ENCODE peak calls at places on chromosomes 11 and 22, in eight cellular contexts. T is GM23248, V is MM.1S, D is cardiac muscle cell, U is psoas muscle, G is heart left ventricle, P is neural progenitor cell, M is right cardiac atrium. W is an unnamed sample. For H3K9me3, the result is how much of the 10 kb centered on the place peaks cover.

GRCh38 chr11:123430736-123431356 is 777 bp downstream of the GRAMD1B start:
- DNase-seq in D (peak), U (peak), P (peak), T (peak), V (no peak), M (peak), G (peak), W (no peak)

GRCh38 chr11:19905280-19905853 is 192.7 kb downstream of the NAV2 start:
- DNase-seq in U (no peak), V (no peak), D (peak), T (peak), G (no peak), M (no peak), P (peak), W (no peak)

GRCh38 chr11:69157156-69157821 is 1.6 kb downstream of the SMIM38 start:
- DNase-seq in M (peak), P (peak), T (peak), V (no peak), D (no peak), U (no peak), G (peak), W (no peak)

GRCh38 chr11:61542661-61543060 is 34.1 kb downstream of the LRRC10B start:
- DNase-seq in P (no peak), U (no peak), T (no peak), D (no peak), V (no peak), M (no peak), G (no peak), W (no peak)

GRCh38 chr22:43185860-43186261 is 1.1 kb downstream of the TTLL12 start:
- DNase-seq in V (peak), D (peak), P (peak), T (peak), M (peak), U (peak), G (peak), W (peak)

GRCh38 chr11:94424662-94425061 is 23.4 kb upstream of the GPR83 start:
- DNase-seq in T (peak), G (no peak), U (no peak), V (no peak), D (no peak), M (no peak), P (no peak), W (no peak)

GRCh38 chr11:39990413-39990812 is 1469.0 kb downstream of the LRRC4C start:
- DNase-seq in G (no peak), U (no peak), P (no peak), V (no peak), D (peak), M (no peak), T (no peak), W (no peak)

GRCh38 chr11:8267831-8268529 is 4.3 kb upstream of the LMO1 start:
- DNase-seq in V (no peak), T (peak), M (no peak), D (peak), G (no peak), U (no peak), P (peak), W (no peak)

GRCh38 chr11:22792497-22792896 is 37.1 kb downstream of the SVIP start:
- DNase-seq in G (no peak), U (no peak), T (peak), M (no peak), V (no peak), D (no peak), P (no peak), W (no peak)

GRCh38 chr22:45230026-45230845 is 10.5 kb downstream of the KIAA0930 start:
- DNase-seq in V (no peak), T (no peak), G (no peak), M (no peak), U (peak), D (no peak), P (no peak), W (no peak)

GRCh38 chr11:100578966-100579365 is 108.1 kb upstream of the ARHGAP42 start:
- DNase-seq in G (no peak), T (peak), V (no peak), P (no peak), M (peak), U (no peak), D (no peak), W (no peak)

GRCh38 chr11:15918212-15918611 is 438.1 kb downstream of the SOX6 start:
- DNase-seq in V (no peak), P (peak), G (no peak), T (no peak), M (no peak), D (no peak), U (no peak), W (no peak)

GRCh38 chr11:71182791-71183556 is 69.4 kb downstream of the SHANK2 start:
- DNase-seq in D (no peak), G (no peak), U (no peak), M (no peak), P (no peak), T (no peak), V (no peak), W (no peak)

GRCh38 chr11:102573851-102574250 is 43.3 kb upstream of the MMP7 start:
- DNase-seq in D (no peak), M (no peak), T (no peak), P (no peak), U (no peak), V (no peak), G (no peak), W (no peak)

GRCh38 chr11:66335531-66336233 is 552 bp downstream of the RIN1 start:
- DNase-seq in D (peak), T (peak), G (no peak), P (peak), M (peak), U (peak), V (no peak), W (no peak)

GRCh38 chr11:46896719-46897406 is 21.5 kb downstream of the LRP4 start:
- DNase-seq in P (peak), V (peak), M (no peak), T (peak), D (peak), U (no peak), G (no peak), W (peak)

GRCh38 chr11:456533-456932 is 6.5 kb downstream of the PTDSS2 start:
- DNase-seq in D (no peak), M (no peak), U (peak), T (no peak), V (no peak), G (no peak), P (no peak), W (no peak)

GRCh38 chr11:46947399-46948077 is 11.0 kb downstream of the CSTPP1 start:
- DNase-seq in V (no peak), P (peak), M (no peak), D (no peak), T (no peak), U (no peak), G (no peak), W (no peak)

GRCh38 chr22:38935023-38935422 is 22.4 kb upstream of the APOBEC3A start:
- DNase-seq in T (no peak), M (peak), V (no peak), G (peak), P (no peak), D (no peak), U (peak), W (no peak)

GRCh38 chr11:111541209-111542061 is 915 bp downstream of the LAYN start:
- DNase-seq in T (peak), V (no peak), U (peak), P (peak), G (peak), D (peak), M (peak), W (no peak)

GRCh38 chr11:126636911-126637799 is 281.7 kb downstream of the ST3GAL4 start:
- DNase-seq in V (no peak), T (peak), G (no peak), M (no peak), P (no peak), U (no peak), D (no peak), W (no peak)

GRCh38 chr11:98842187-98842586 is 178.6 kb upstream of the CNTN5 start:
- DNase-seq in M (no peak), P (no peak), V (no peak), T (no peak), U (no peak), G (no peak), D (no peak), W (no peak)
- H3K9me3 ChIP-seq in M (under half), P (under half), V (under half), T (under half), U (under half), G (under half), D (under half), W (half or more)

GRCh38 chr22:49106136-49106930 is 721.3 kb downstream of the BRD1 start:
- DNase-seq in U (no peak), P (peak), M (no peak), D (no peak), G (no peak), V (no peak), T (no peak), W (no peak)

GRCh38 chr22:49107961-49108530 is 719.6 kb downstream of the BRD1 start:
- DNase-seq in D (no peak), M (no peak), V (no peak), P (no peak), U (no peak), T (no peak), G (no peak), W (no peak)

GRCh38 chr22:49104434-49104833 is 723.2 kb downstream of the BRD1 start:
- DNase-seq in D (no peak), G (no peak), M (no peak), T (no peak), V (no peak), P (no peak), U (no peak), W (no peak)

GRCh38 chr22:49108636-49109315 is 718.9 kb downstream of the BRD1 start:
- DNase-seq in D (no peak), T (no peak), G (no peak), P (no peak), M (no peak), U (no peak), V (no peak), W (no peak)

GRCh38 chr22:49107561-49107960 is 720.1 kb downstream of the BRD1 start:
- DNase-seq in P (no peak), D (no peak), V (no peak), U (no peak), M (no peak), T (no peak), G (no peak), W (no peak)
- H3K9me3 ChIP-seq in P (under half), D (under half), V (under half), U (under half), M (under half), T (under half), G (under half), W (under half)

GRCh38 chr11:72507050-72507449 is 72.7 kb upstream of the CLPB start:
- DNase-seq in M (no peak), V (no peak), U (no peak), G (no peak), D (no peak), T (no peak), P (no peak), W (no peak)

DNA sequence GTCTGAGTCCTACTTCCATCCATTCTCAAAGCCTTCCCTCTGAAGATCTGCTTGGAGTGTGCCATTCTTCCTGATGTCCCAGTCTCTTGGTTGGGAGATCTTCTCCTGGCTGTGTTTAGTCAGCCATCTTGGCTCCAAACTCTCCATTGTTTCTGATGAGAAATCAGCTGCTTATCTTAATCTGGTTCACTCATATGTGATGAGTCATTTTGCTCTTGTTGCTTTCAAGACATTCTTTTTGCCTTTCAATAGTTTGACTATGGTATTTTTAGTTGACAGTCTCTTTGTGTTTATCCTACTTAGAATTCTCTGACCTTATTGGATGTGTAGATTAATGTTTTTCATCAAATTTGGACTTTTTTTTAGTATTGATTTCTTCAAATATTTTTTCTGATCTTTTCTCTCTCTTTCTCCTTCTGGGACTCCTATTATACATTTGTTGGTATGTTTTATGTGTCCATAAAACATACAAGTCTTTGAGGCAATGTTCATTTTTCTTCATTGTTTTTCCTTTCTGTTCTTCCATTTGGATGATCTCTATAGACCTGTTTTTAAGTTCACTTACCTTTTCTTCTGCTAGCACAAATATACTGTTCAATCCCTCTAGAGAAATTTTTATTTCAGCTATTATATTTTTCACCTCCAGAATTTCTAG is 77.2 kb upstream of the CLPB start:
- DNase-seq in D (no peak), P (no peak), U (no peak), V (no peak), G (no peak), T (peak), M (no peak), W (no peak)
- H3K9me3 ChIP-seq in D (under half), P (under half), U (under half), V (under half), G (under half), T (under half), M (under half), W (under half)

DNA sequence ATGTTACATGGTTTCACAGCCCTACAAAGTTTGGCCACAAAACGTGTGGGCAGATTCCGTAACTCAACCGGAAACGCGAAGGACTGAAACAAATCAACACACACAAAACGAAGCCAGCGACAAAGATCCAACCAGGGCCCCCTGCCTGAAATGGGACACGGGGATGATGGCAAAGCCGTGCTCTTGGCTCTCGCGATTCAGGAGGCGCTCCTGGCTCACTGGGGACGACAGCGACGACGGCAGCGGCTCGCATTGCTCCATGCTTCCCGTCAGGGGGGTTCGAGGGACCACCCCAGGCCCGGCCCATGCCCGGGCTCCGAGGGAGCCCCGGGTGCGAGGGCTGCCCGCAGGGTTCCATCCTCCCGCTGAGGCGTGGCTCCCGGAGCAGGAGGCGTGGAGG is 4786.8 kb upstream of the OR11H1 start:
- DNase-seq in G (no peak), V (no peak), P (no peak), D (no peak), M (no peak), T (no peak), U (peak), W (no peak)
- H3K9me3 ChIP-seq in G (under half), V (under half), P (under half), D (under half), M (under half), T (under half), U (under half), W (under half)

DNA sequence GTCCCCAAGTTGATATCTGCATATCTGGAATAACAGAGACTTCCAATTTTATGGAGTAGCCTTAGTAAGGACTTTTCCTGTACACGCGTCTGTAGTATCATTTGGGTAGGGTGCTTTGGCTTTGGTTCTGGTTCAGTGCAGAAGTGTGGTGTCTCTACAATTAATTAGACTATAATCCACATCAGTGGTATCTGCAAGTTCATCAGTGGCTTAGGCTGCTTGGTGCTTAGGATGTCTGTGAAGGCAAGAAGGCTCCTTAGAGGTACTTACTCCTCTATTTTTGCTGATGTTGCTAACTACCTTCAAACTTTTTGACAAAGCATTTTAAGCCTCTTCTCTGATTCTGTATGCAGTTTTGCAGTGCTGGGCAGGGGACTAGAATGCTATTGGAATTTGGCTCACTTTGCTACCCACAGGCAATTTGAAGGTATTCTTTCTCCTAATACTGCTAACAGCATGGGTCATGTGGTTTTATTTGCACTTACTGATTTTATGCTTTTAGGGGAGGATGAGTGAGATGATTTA is 49.4 kb downstream of the KCNQ1OT1 start:
- DNase-seq in D (no peak), M (no peak), U (no peak), V (no peak), G (no peak), T (no peak), P (no peak), W (peak)
- H3K9me3 ChIP-seq in D (under half), M (under half), U (half or more), V (under half), G (half or more), T (under half), P (under half), W (under half)

GRCh38 chr22:48167238-48167637 is 1404.8 kb downstream of the TBC1D22A start:
- DNase-seq in G (no peak), P (peak), D (peak), U (no peak), M (no peak), T (no peak), V (no peak), W (peak)

GRCh38 chr22:48173061-48173849 is 1410.8 kb downstream of the TBC1D22A start:
- DNase-seq in G (no peak), U (no peak), P (no peak), D (no peak), T (no peak), V (no peak), M (no peak), W (no peak)

GRCh38 chr22:48171294-48171693 is 1408.8 kb downstream of the TBC1D22A start:
- DNase-seq in D (peak), G (no peak), U (no peak), M (no peak), P (peak), V (no peak), T (no peak), W (peak)

GRCh38 chr22:48169227-48169626 is 1406.8 kb downstream of the TBC1D22A start:
- DNase-seq in T (no peak), D (no peak), P (no peak), G (no peak), V (no peak), M (no peak), U (no peak), W (no peak)
- H3K9me3 ChIP-seq in T (under half), D (under half), P (under half), G (under half), V (under half), M (under half), U (under half), W (under half)

GRCh38 chr11:31808268-31808667 is 2.9 kb downstream of the PAX6 start:
- DNase-seq in T (no peak), D (no peak), M (no peak), U (no peak), G (no peak), V (no peak), P (no peak), W (no peak)

GRCh38 chr11:31810779-31811647 is at the start of gene PAX6:
- DNase-seq in D (peak), P (peak), U (peak), M (peak), T (peak), V (peak), G (no peak), W (no peak)

GRCh38 chr11:31809543-31809856 is 1.6 kb downstream of the PAX6 start:
- DNase-seq in V (no peak), G (no peak), M (no peak), D (no peak), U (no peak), T (no peak), P (no peak), W (no peak)

GRCh38 chr11:31808721-31809542 is 2.2 kb downstream of the PAX6 start:
- DNase-seq in P (peak), U (no peak), T (no peak), V (no peak), D (no peak), G (no peak), M (no peak), W (no peak)

DNA sequence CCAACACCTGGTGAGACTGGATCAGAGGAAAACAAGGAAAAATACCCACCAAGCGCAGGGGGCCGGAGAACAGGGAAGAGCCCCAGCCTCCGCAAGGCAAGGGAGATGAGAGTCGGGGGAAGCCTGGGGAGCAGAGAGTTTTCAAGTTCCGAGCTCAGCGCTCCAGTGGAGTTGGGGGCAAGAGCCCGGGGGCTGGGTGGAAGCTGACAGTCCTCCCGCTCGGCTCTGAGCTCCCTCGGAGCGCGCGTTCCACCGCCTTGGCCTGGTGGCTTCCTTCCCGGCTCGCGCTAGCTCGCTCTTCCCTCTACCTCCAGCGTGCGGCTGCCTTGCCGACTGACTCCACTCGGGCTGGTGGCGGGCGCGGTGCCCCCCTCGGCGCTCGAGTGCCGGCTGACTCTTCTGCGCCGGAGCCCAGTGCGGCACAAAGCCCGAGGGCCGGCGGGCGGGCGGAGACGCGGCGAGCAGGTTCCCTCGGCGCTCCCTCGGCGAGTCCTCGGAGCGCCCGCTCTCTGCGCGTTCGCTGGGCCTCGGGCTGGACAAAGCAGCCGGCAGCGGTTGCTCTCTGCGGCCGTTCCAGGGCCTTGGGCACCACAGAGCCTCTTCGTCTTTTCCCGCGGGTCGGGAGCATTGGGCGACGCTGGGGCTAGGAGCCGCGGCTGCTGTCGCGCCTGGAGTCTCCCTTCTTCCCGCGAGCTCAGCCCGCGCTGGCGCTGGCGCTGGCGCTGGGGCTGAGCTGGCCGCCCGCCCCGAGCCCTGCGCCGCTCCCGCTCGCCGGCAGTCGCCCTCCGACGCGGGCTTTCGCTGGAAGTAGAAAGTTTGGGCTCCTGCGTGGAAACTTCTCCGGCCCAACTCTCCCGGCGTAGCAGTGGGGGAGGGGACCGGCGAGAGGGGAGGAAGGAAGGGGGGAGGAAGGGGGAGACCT is 1.0 kb downstream of the PAX6 start:
- DNase-seq in D (peak), T (peak), M (peak), P (peak), U (peak), V (peak), G (no peak), W (no peak)
- H3K9me3 ChIP-seq in D (under half), T (under half), M (under half), P (under half), U (under half), V (under half), G (under half), W (under half)

W was measured in Karpas-422.